ENCODE peak calls at places on chromosome 1, in seven cellular contexts. A, M, Q, F, C, H and I are unnamed samples.
A peak's percentile ranks its signal among the peaks of the same experiment; 100 is the strongest.

GRCh38 chr1:207805841-207806421 is 54.1 kb downstream of the CD46 start:
- DNase-seq in A (no peak), M (peak; percentile 98), Q (no peak), F (no peak), C (no peak), H (peak; percentile 69), I (peak; percentile 96)

GRCh38 chr1:59422921-59423575 is 126.2 kb downstream of the FGGY start:
- DNase-seq in A (no peak), M (no peak), Q (no peak), F (no peak), C (no peak), H (no peak), I (no peak)

GRCh38 chr1:112524251-112524650 is 15.5 kb downstream of the WNT2B start:
- DNase-seq in A (no peak), M (no peak), Q (peak; percentile 72), F (peak; percentile 99), C (no peak), H (no peak), I (no peak)

GRCh38 chr1:161439280-161440232 is 65.7 kb upstream of the FCGR2A start:
- DNase-seq in A (no peak), M (peak; percentile 33), Q (peak; percentile 56), F (peak; percentile 73), C (peak; percentile 23), H (no peak), I (peak; percentile 11)

GRCh38 chr1:39969048-39969447 is 14.1 kb downstream of the MFSD2A start:
- DNase-seq in A (no peak), M (peak; percentile 38), Q (no peak), F (no peak), C (no peak), H (no peak), I (no peak)

GRCh38 chr1:10856253-10856683 is 59.8 kb upstream of the CASZ1 start:
- DNase-seq in A (no peak), M (no peak), Q (no peak), F (no peak), C (no peak), H (no peak), I (no peak)

GRCh38 chr1:193569696-193570269 is 383.4 kb upstream of the B3GALT2 start:
- DNase-seq in A (no peak), M (peak; percentile 91), Q (no peak), F (no peak), C (no peak), H (no peak), I (peak; percentile 93)

GRCh38 chr1:24380508-24380907 is 33.1 kb downstream of the STPG1 start:
- DNase-seq in A (no peak), M (no peak), Q (peak; percentile 11), F (no peak), C (no peak), H (no peak), I (no peak)

GRCh38 chr1:167105150-167105840 is 11.4 kb downstream of the STYXL2 start:
- DNase-seq in A (no peak), M (no peak), Q (no peak), F (no peak), C (no peak), H (no peak), I (no peak)

GRCh38 chr1:37811027-37811655 is 3.1 kb upstream of the YRDC start:
- DNase-seq in A (peak; percentile 69), M (peak; percentile 76), Q (peak; percentile 82), F (peak; percentile 86), C (no peak), H (peak; percentile 81), I (peak; percentile 87)

GRCh38 chr1:5509664-5510452 is 482.4 kb downstream of the NPHP4 start:
- DNase-seq in A (peak; percentile 68), M (peak; percentile 15), Q (peak; percentile 78), F (peak; percentile 50), C (peak; percentile 50), H (peak; percentile 27), I (peak; percentile 24)

GRCh38 chr1:156618853-156619581 is at the start of gene HAPLN2:
- DNase-seq in A (no peak), M (no peak), Q (peak; percentile 80), F (peak; percentile 67), C (no peak), H (no peak), I (no peak)

GRCh38 chr1:173507847-173508209 is 30.7 kb downstream of the PRDX6 start:
- DNase-seq in A (no peak), M (no peak), Q (no peak), F (peak; percentile 25), C (no peak), H (peak; percentile 87), I (no peak)

GRCh38 chr1:25486602-25487001 is 55.9 kb downstream of the MACO1 start:
- DNase-seq in A (no peak), M (peak; percentile 76), Q (peak; percentile 52), F (peak; percentile 56), C (no peak), H (no peak), I (peak; percentile 54)

GRCh38 chr1:117698398-117699160 is 92.7 kb downstream of the TENT5C start:
- DNase-seq in A (no peak), M (peak; percentile 39), Q (no peak), F (no peak), C (no peak), H (no peak), I (no peak)

GRCh38 chr1:227225715-227226346 is 92.5 kb downstream of the CDC42BPA start:
- DNase-seq in A (no peak), M (peak; percentile 83), Q (no peak), F (no peak), C (no peak), H (no peak), I (peak; percentile 42)

GRCh38 chr1:10459185-10459584 is 9.4 kb downstream of the CORT start:
- DNase-seq in A (no peak), M (peak; percentile 80), Q (no peak), F (peak; percentile 73), C (no peak), H (no peak), I (peak; percentile 83)

GRCh38 chr1:247335871-247336270 is 4.2 kb upstream of the ZNF496 start:
- DNase-seq in A (no peak), M (no peak), Q (peak; percentile 42), F (peak; percentile 42), C (no peak), H (no peak), I (no peak)

GRCh38 chr1:185864889-185865288 is 130.7 kb downstream of the HMCN1 start:
- DNase-seq in A (no peak), M (peak; percentile 97), Q (no peak), F (no peak), C (no peak), H (peak; percentile 1), I (peak; percentile 49)

GRCh38 chr1:14140800-14141526 is 441.0 kb downstream of the PRDM2 start:
- DNase-seq in A (no peak), M (no peak), Q (no peak), F (no peak), C (no peak), H (no peak), I (no peak)

DNA sequence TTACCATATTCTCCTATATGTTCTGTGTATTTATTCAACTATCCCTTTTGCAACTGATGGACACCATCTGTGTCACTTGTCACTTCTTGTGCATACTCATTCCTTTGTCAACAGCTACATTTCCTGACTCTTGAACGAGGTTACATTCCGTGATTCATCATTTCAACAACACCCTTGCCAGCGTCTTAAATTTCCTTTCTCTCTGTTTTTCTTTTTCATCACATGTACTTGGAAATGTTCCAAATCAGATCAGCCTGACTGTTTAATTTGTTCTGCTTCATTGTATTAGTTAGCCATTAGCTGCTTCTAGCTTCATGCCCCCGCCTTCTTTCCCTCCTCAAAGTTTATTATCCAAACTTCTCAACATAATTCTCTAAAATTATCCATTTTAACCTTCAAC is 173.0 kb downstream of the ADGRL4 start:
- DNase-seq in A (no peak), M (peak; percentile 78), Q (no peak), F (no peak), C (no peak), H (no peak), I (peak; percentile 64)
- H3K4ac ChIP-seq in A (no peak overlapping the region), M (no peak overlapping the region), Q (no peak overlapping the region), F (no peak overlapping the region), C (no peak overlapping the region), H (no peak overlapping the region), I (no peak overlapping the region)

DNA sequence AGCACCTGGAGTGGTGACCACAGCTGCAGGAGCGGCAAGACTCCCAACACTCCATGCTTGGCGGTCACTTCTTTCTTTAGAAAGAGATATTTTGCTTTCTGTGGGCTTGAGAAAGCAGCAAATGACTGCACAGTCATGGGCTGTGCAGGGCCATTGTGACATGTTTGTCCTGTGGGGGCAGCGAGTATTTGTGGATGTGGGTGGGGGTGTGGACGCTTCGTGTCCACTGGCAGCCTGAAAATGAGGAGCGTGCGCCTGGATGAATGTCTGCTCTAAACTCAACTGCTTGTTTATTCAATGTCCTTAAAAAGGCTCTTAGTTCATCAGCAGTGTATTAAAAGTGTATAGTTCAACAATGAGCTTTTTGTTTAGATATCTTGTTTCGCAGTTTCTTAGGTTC is 68.1 kb downstream of the TLR5 start:
- DNase-seq in A (no peak), M (no peak), Q (no peak), F (no peak), C (no peak), H (no peak), I (no peak)
- H3K4ac ChIP-seq in A (no peak overlapping the region), M (no peak overlapping the region), Q (no peak overlapping the region), F (peak overlapping the region; percentile 38), C (peak overlapping the region; percentile 46), H (no peak overlapping the region), I (no peak overlapping the region)

DNA sequence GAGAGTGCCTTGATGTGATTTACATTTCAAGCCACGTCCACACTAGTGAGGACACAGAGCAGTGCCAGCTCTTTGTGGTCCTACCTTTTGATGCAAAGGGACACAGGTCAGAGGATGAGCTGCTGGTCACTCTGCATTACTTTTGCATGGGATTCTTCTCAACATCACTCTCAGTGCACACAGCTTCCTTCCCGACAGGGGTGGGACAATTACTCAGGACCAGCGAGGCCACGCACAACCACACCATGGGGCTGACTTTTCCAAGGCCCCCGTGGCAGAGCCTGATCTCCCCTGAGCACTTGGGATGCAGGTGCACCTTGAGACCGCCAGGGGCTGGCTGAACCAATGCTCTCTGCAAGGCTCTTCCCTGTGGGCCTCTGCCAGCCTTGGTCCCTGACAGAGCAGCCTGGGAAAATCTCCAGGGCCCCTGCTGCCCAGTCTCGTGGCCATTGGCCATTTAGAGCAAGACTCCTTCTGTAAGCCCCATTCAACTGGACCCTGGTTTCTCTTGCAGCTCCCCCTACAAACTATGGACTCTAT is 13.2 kb upstream of the PRAMEF12 start:
- DNase-seq in A (no peak), M (no peak), Q (peak; percentile 67), F (peak; percentile 42), C (no peak), H (no peak), I (no peak)
- H3K4ac ChIP-seq in A (no peak overlapping the region), M (no peak overlapping the region), Q (no peak overlapping the region), F (no peak overlapping the region), C (no peak overlapping the region), H (no peak overlapping the region), I (no peak overlapping the region)

GRCh38 chr1:225152061-225152460 is 222.6 kb downstream of the DNAH14 start:
- DNase-seq in A (no peak), M (no peak), Q (no peak), F (no peak), C (no peak), H (no peak), I (no peak)
- H3K4ac ChIP-seq in A (no peak overlapping the region), M (no peak overlapping the region), Q (no peak overlapping the region), F (no peak overlapping the region), C (no peak overlapping the region), H (no peak overlapping the region), I (no peak overlapping the region)

DNA sequence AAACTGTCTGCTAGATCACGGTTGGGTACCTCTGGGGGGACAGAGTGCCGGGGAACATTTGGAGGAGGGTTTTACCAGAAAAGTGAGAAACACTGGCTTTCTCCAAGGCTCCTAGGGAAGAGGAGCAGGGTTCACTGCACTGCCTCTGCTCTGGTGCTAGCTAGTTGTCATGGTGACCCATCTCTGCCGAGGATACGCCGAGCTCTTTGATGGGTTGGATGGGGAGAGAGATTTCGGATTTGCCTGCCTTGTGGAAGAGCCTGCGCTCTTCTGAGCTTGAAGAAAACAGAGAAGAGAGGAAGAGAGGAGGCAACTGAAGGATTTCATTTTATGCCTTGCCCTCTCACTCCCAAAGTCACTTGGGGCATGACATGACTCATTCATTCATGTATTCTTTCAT is 92.1 kb downstream of the NAV1 start:
- DNase-seq in A (no peak), M (no peak), Q (no peak), F (no peak), C (no peak), H (no peak), I (no peak)
- H3K4ac ChIP-seq in A (no peak overlapping the region), M (peak overlapping the region; percentile 48), Q (no peak overlapping the region), F (no peak overlapping the region), C (no peak overlapping the region), H (no peak overlapping the region), I (no peak overlapping the region)